ENCODE peak calls at places on chromosome 4, in nine cellular contexts. One of them, this sample, is unnamed. For H3K4me1 and H3K27me3, the result is how much of the 10 kb centered on the place peaks cover.

GRCh38 chr4:15149842-15150592 is 147.7 kb downstream of the CPEB2 start:
- DNase-seq in endothelial cell of umbilical vein: peak
- DNase-seq in thoracic aorta: peak
- DNase-seq in cardiac muscle cell: peak
- DNase-seq in vagina: no peak
- DNase-seq in CD8-positive, alpha-beta memory T cell: no peak
- DNase-seq in H9: peak
- DNase-seq in naive thymus-derived CD4-positive, alpha-beta T cell: no peak
- DNase-seq in adipocyte: peak
- DNase-seq in this sample: peak

GRCh38 chr4:183987987-183988392 is 82.9 kb downstream of the STOX2 start:
- DNase-seq in endothelial cell of umbilical vein: peak
- DNase-seq in vagina: no peak
- DNase-seq in adipocyte: peak
- DNase-seq in H9: peak
- DNase-seq in CD8-positive, alpha-beta memory T cell: no peak
- DNase-seq in cardiac muscle cell: peak
- DNase-seq in naive thymus-derived CD4-positive, alpha-beta T cell: no peak
- DNase-seq in thoracic aorta: peak
- DNase-seq in this sample: peak

GRCh38 chr4:39422247-39422646 is 15.5 kb downstream of the KLB start:
- DNase-seq in vagina: no peak
- DNase-seq in H9: no peak
- DNase-seq in cardiac muscle cell: no peak
- DNase-seq in adipocyte: no peak
- DNase-seq in CD8-positive, alpha-beta memory T cell: no peak
- DNase-seq in endothelial cell of umbilical vein: no peak
- DNase-seq in naive thymus-derived CD4-positive, alpha-beta T cell: no peak
- DNase-seq in thoracic aorta: no peak
- DNase-seq in this sample: no peak

GRCh38 chr4:176380352-176381157 is 60.8 kb downstream of the SPCS3 start:
- DNase-seq in vagina: no peak
- DNase-seq in endothelial cell of umbilical vein: no peak
- DNase-seq in thoracic aorta: no peak
- DNase-seq in cardiac muscle cell: no peak
- DNase-seq in adipocyte: no peak
- DNase-seq in H9: no peak
- DNase-seq in CD8-positive, alpha-beta memory T cell: no peak
- DNase-seq in naive thymus-derived CD4-positive, alpha-beta T cell: no peak
- DNase-seq in this sample: no peak

GRCh38 chr4:139774759-139775487 is 109.3 kb downstream of the MGST2 start:
- DNase-seq in CD8-positive, alpha-beta memory T cell: no peak
- DNase-seq in cardiac muscle cell: no peak
- DNase-seq in endothelial cell of umbilical vein: no peak
- DNase-seq in vagina: no peak
- DNase-seq in naive thymus-derived CD4-positive, alpha-beta T cell: no peak
- DNase-seq in adipocyte: no peak
- DNase-seq in H9: no peak
- DNase-seq in thoracic aorta: no peak
- DNase-seq in this sample: no peak

GRCh38 chr4:30815685-30816084 is 95.5 kb downstream of the PCDH7 start:
- DNase-seq in adipocyte: no peak
- DNase-seq in endothelial cell of umbilical vein: no peak
- DNase-seq in naive thymus-derived CD4-positive, alpha-beta T cell: no peak
- DNase-seq in thoracic aorta: no peak
- DNase-seq in H9: no peak
- DNase-seq in vagina: no peak
- DNase-seq in cardiac muscle cell: no peak
- DNase-seq in CD8-positive, alpha-beta memory T cell: no peak
- DNase-seq in this sample: no peak

GRCh38 chr4:13701937-13702446 is 74.5 kb upstream of the BOD1L1 start:
- DNase-seq in thoracic aorta: no peak
- DNase-seq in naive thymus-derived CD4-positive, alpha-beta T cell: no peak
- DNase-seq in adipocyte: peak
- DNase-seq in CD8-positive, alpha-beta memory T cell: no peak
- DNase-seq in cardiac muscle cell: peak
- DNase-seq in H9: no peak
- DNase-seq in vagina: no peak
- DNase-seq in endothelial cell of umbilical vein: no peak
- DNase-seq in this sample: no peak

GRCh38 chr4:42768125-42768748 is 111.3 kb upstream of the ATP8A1 start:
- DNase-seq in cardiac muscle cell: no peak
- DNase-seq in naive thymus-derived CD4-positive, alpha-beta T cell: no peak
- DNase-seq in thoracic aorta: no peak
- DNase-seq in endothelial cell of umbilical vein: no peak
- DNase-seq in CD8-positive, alpha-beta memory T cell: no peak
- DNase-seq in vagina: no peak
- DNase-seq in adipocyte: no peak
- DNase-seq in H9: peak
- DNase-seq in this sample: no peak

GRCh38 chr4:150886597-150886996 is 128.5 kb downstream of the LRBA start:
- DNase-seq in cardiac muscle cell: peak
- DNase-seq in naive thymus-derived CD4-positive, alpha-beta T cell: no peak
- DNase-seq in endothelial cell of umbilical vein: no peak
- DNase-seq in adipocyte: peak
- DNase-seq in thoracic aorta: no peak
- DNase-seq in H9: no peak
- DNase-seq in vagina: no peak
- DNase-seq in CD8-positive, alpha-beta memory T cell: no peak
- DNase-seq in this sample: no peak

GRCh38 chr4:148747721-148748268 is 305.6 kb upstream of the NR3C2 start:
- DNase-seq in H9: no peak
- DNase-seq in cardiac muscle cell: no peak
- DNase-seq in naive thymus-derived CD4-positive, alpha-beta T cell: no peak
- DNase-seq in CD8-positive, alpha-beta memory T cell: no peak
- DNase-seq in endothelial cell of umbilical vein: no peak
- DNase-seq in adipocyte: no peak
- DNase-seq in vagina: no peak
- DNase-seq in thoracic aorta: no peak
- DNase-seq in this sample: no peak

GRCh38 chr4:72136429-72136828 is 104.6 kb downstream of the NPFFR2 start:
- DNase-seq in vagina: no peak
- DNase-seq in thoracic aorta: no peak
- DNase-seq in adipocyte: no peak
- DNase-seq in cardiac muscle cell: no peak
- DNase-seq in CD8-positive, alpha-beta memory T cell: no peak
- DNase-seq in H9: peak
- DNase-seq in endothelial cell of umbilical vein: no peak
- DNase-seq in naive thymus-derived CD4-positive, alpha-beta T cell: no peak
- DNase-seq in this sample: no peak

GRCh38 chr4:186759990-186760389 is 36.3 kb upstream of the FAT1 start:
- DNase-seq in H9: no peak
- DNase-seq in endothelial cell of umbilical vein: no peak
- DNase-seq in cardiac muscle cell: no peak
- DNase-seq in naive thymus-derived CD4-positive, alpha-beta T cell: no peak
- DNase-seq in vagina: no peak
- DNase-seq in adipocyte: no peak
- DNase-seq in thoracic aorta: no peak
- DNase-seq in CD8-positive, alpha-beta memory T cell: no peak
- DNase-seq in this sample: no peak

GRCh38 chr4:186761281-186761897 is 37.7 kb upstream of the FAT1 start:
- DNase-seq in thoracic aorta: no peak
- DNase-seq in vagina: no peak
- DNase-seq in CD8-positive, alpha-beta memory T cell: no peak
- DNase-seq in endothelial cell of umbilical vein: no peak
- DNase-seq in adipocyte: no peak
- DNase-seq in naive thymus-derived CD4-positive, alpha-beta T cell: no peak
- DNase-seq in cardiac muscle cell: no peak
- DNase-seq in H9: no peak
- DNase-seq in this sample: no peak

GRCh38 chr4:186760576-186760975 is 36.9 kb upstream of the FAT1 start:
- DNase-seq in cardiac muscle cell: peak
- DNase-seq in naive thymus-derived CD4-positive, alpha-beta T cell: no peak
- DNase-seq in CD8-positive, alpha-beta memory T cell: no peak
- DNase-seq in endothelial cell of umbilical vein: no peak
- DNase-seq in thoracic aorta: no peak
- DNase-seq in H9: no peak
- DNase-seq in adipocyte: peak
- DNase-seq in vagina: no peak
- DNase-seq in this sample: no peak

GRCh38 chr4:186757696-186758330 is 34.2 kb upstream of the FAT1 start:
- DNase-seq in naive thymus-derived CD4-positive, alpha-beta T cell: no peak
- DNase-seq in cardiac muscle cell: no peak
- DNase-seq in CD8-positive, alpha-beta memory T cell: no peak
- DNase-seq in vagina: no peak
- DNase-seq in adipocyte: no peak
- DNase-seq in endothelial cell of umbilical vein: no peak
- DNase-seq in H9: no peak
- DNase-seq in thoracic aorta: no peak
- DNase-seq in this sample: no peak

GRCh38 chr4:186758929-186759682 is 35.5 kb upstream of the FAT1 start:
- DNase-seq in thoracic aorta: no peak
- DNase-seq in H9: no peak
- DNase-seq in naive thymus-derived CD4-positive, alpha-beta T cell: no peak
- DNase-seq in adipocyte: no peak
- DNase-seq in cardiac muscle cell: no peak
- DNase-seq in endothelial cell of umbilical vein: no peak
- DNase-seq in CD8-positive, alpha-beta memory T cell: no peak
- DNase-seq in vagina: no peak
- DNase-seq in this sample: no peak
- H3K4me1 ChIP-seq in thoracic aorta: under half
- H3K4me1 ChIP-seq in H9: under half
- H3K4me1 ChIP-seq in naive thymus-derived CD4-positive, alpha-beta T cell: under half
- H3K4me1 ChIP-seq in adipocyte: under half
- H3K4me1 ChIP-seq in cardiac muscle cell: under half
- H3K4me1 ChIP-seq in endothelial cell of umbilical vein: under half
- H3K4me1 ChIP-seq in CD8-positive, alpha-beta memory T cell: under half
- H3K4me1 ChIP-seq in vagina: under half
- H3K4me1 ChIP-seq in this sample: under half

GRCh38 chr4:7354937-7355336 is 79.8 kb downstream of the PSAPL1 start:
- DNase-seq in vagina: no peak
- DNase-seq in thoracic aorta: no peak
- DNase-seq in H9: no peak
- DNase-seq in naive thymus-derived CD4-positive, alpha-beta T cell: no peak
- DNase-seq in adipocyte: no peak
- DNase-seq in cardiac muscle cell: no peak
- DNase-seq in CD8-positive, alpha-beta memory T cell: no peak
- DNase-seq in endothelial cell of umbilical vein: no peak
- DNase-seq in this sample: no peak

GRCh38 chr4:7358100-7358735 is 76.5 kb downstream of the PSAPL1 start:
- DNase-seq in naive thymus-derived CD4-positive, alpha-beta T cell: no peak
- DNase-seq in thoracic aorta: peak
- DNase-seq in vagina: no peak
- DNase-seq in adipocyte: peak
- DNase-seq in CD8-positive, alpha-beta memory T cell: no peak
- DNase-seq in H9: no peak
- DNase-seq in endothelial cell of umbilical vein: peak
- DNase-seq in cardiac muscle cell: peak
- DNase-seq in this sample: peak

GRCh38 chr4:7355795-7356194 is 78.9 kb downstream of the PSAPL1 start:
- DNase-seq in adipocyte: no peak
- DNase-seq in vagina: no peak
- DNase-seq in naive thymus-derived CD4-positive, alpha-beta T cell: no peak
- DNase-seq in thoracic aorta: no peak
- DNase-seq in endothelial cell of umbilical vein: no peak
- DNase-seq in H9: no peak
- DNase-seq in CD8-positive, alpha-beta memory T cell: no peak
- DNase-seq in cardiac muscle cell: no peak
- DNase-seq in this sample: no peak

GRCh38 chr4:7357296-7357680 is 77.4 kb downstream of the PSAPL1 start:
- DNase-seq in endothelial cell of umbilical vein: no peak
- DNase-seq in CD8-positive, alpha-beta memory T cell: no peak
- DNase-seq in cardiac muscle cell: no peak
- DNase-seq in vagina: no peak
- DNase-seq in adipocyte: no peak
- DNase-seq in thoracic aorta: no peak
- DNase-seq in H9: no peak
- DNase-seq in naive thymus-derived CD4-positive, alpha-beta T cell: no peak
- DNase-seq in this sample: no peak

DNA sequence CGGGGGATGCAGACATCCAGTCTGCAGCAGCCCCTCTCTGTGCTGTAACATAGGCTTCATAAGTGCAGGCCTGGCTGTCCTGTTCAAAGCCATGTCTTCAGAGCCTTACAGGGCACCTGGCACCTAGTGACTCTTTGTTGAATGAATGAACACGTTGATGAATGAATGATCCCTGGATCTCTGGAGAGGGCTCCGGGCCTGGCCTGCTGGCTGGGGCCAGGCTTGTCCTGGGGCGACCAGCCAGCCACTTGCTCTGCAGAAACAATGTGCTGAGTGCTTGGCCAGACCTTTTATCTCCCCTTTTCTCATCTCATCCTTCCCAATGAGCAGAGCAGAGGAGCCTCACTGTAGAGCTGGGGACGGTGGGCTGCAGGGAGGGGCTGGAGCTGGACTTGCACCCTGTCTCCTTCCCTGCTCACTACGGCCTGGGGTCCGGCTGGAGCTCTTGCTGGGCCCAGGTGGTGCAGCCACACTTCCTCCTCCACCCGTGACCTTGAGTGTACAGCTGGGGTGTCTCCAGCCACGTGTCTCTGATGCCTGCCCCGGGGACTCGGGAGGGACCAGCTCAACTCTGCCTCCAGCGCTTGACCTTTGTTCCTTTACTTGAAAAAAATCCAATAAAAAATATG is 77.9 kb downstream of the PSAPL1 start:
- DNase-seq in naive thymus-derived CD4-positive, alpha-beta T cell: no peak
- DNase-seq in endothelial cell of umbilical vein: no peak
- DNase-seq in H9: no peak
- DNase-seq in thoracic aorta: no peak
- DNase-seq in adipocyte: no peak
- DNase-seq in vagina: no peak
- DNase-seq in CD8-positive, alpha-beta memory T cell: no peak
- DNase-seq in cardiac muscle cell: no peak
- DNase-seq in this sample: no peak
- H3K27me3 ChIP-seq in naive thymus-derived CD4-positive, alpha-beta T cell: under half
- H3K27me3 ChIP-seq in endothelial cell of umbilical vein: under half
- H3K27me3 ChIP-seq in H9: under half
- H3K27me3 ChIP-seq in thoracic aorta: under half
- H3K27me3 ChIP-seq in adipocyte: under half
- H3K27me3 ChIP-seq in vagina: under half
- H3K27me3 ChIP-seq in CD8-positive, alpha-beta memory T cell: under half
- H3K27me3 ChIP-seq in cardiac muscle cell: under half
- H3K27me3 ChIP-seq in this sample: under half

GRCh38 chr4:153517159-153517558 is 51.0 kb downstream of the TMEM131L start:
- DNase-seq in vagina: no peak
- DNase-seq in H9: no peak
- DNase-seq in naive thymus-derived CD4-positive, alpha-beta T cell: no peak
- DNase-seq in thoracic aorta: no peak
- DNase-seq in cardiac muscle cell: no peak
- DNase-seq in CD8-positive, alpha-beta memory T cell: no peak
- DNase-seq in adipocyte: no peak
- DNase-seq in endothelial cell of umbilical vein: no peak
- DNase-seq in this sample: no peak
- H3K4me1 ChIP-seq in vagina: under half
- H3K4me1 ChIP-seq in H9: under half
- H3K4me1 ChIP-seq in naive thymus-derived CD4-positive, alpha-beta T cell: half or more
- H3K4me1 ChIP-seq in thoracic aorta: under half
- H3K4me1 ChIP-seq in cardiac muscle cell: under half
- H3K4me1 ChIP-seq in CD8-positive, alpha-beta memory T cell: half or more
- H3K4me1 ChIP-seq in adipocyte: under half
- H3K4me1 ChIP-seq in endothelial cell of umbilical vein: under half
- H3K4me1 ChIP-seq in this sample: half or more

DNA sequence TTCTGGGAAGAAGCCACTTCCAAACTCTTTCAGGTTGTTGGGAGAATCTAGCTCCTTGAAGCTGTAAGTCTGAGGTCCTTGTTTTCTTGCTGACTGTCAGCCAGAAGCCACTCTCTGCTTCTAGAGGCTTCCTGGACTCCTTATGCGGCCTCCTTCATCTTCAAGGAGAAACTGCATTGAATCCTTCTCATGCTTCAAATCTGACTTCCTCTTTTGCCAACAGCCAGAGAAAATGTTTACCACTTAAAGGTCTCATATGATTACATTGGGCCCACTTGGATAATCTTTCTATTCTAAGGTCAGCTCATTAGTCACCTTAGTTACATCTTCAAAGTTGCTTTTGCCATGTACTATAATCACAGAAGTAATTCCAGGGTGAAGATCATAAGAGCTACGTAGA is 327.0 kb downstream of the HNRNPD start:
- DNase-seq in naive thymus-derived CD4-positive, alpha-beta T cell: no peak
- DNase-seq in adipocyte: no peak
- DNase-seq in H9: no peak
- DNase-seq in cardiac muscle cell: no peak
- DNase-seq in thoracic aorta: no peak
- DNase-seq in vagina: no peak
- DNase-seq in endothelial cell of umbilical vein: no peak
- DNase-seq in CD8-positive, alpha-beta memory T cell: no peak
- DNase-seq in this sample: no peak
- H3K27me3 ChIP-seq in naive thymus-derived CD4-positive, alpha-beta T cell: under half
- H3K27me3 ChIP-seq in adipocyte: under half
- H3K27me3 ChIP-seq in H9: under half
- H3K27me3 ChIP-seq in cardiac muscle cell: under half
- H3K27me3 ChIP-seq in thoracic aorta: under half
- H3K27me3 ChIP-seq in vagina: under half
- H3K27me3 ChIP-seq in endothelial cell of umbilical vein: under half
- H3K27me3 ChIP-seq in CD8-positive, alpha-beta memory T cell: under half
- H3K27me3 ChIP-seq in this sample: under half

This sample was measured in gastrocnemius medialis.